ENCODE peak calls at places on chromosomes 16 and 17, in five cellular contexts. B is kidney, R is mammary epithelial cell, G is cardiac muscle cell, T is A549. C is an unnamed sample.

GRCh38 chr16:80459331-80459777 is 81.4 kb upstream of the DYNLRB2 start:
- DNase-seq in B (no peak), R (no peak), G (no peak), T (no peak), C (no peak)

GRCh38 chr17:66633322-66633965 is 201.5 kb upstream of the CACNG5 start:
- DNase-seq in B (no peak), R (no peak), G (peak; percentile 7), T (no peak), C (no peak)

GRCh38 chr16:31507929-31508705 is at the start of gene RUSF1:
- DNase-seq in B (peak; percentile 97), R (peak; percentile 79), G (peak; percentile 96), T (peak; percentile 72), C (peak; percentile 71)

GRCh38 chr16:9134739-9135138 is 43.3 kb downstream of the HAPSTR1 start:
- DNase-seq in B (peak; percentile 69), R (no peak), G (peak; percentile 61), T (peak; percentile 69), C (peak; percentile 60)

GRCh38 chr16:58501242-58502131 is 1.5 kb downstream of the NDRG4 start:
- DNase-seq in B (peak; percentile 75), R (no peak), G (peak; percentile 79), T (no peak), C (no peak)

GRCh38 chr16:31076319-31076718 is 2.1 kb downstream of the ZNF646 start:
- DNase-seq in B (no peak), R (no peak), G (no peak), T (no peak), C (no peak)

GRCh38 chr17:39281806-39282205 is 56.1 kb upstream of the STAC2 start:
- DNase-seq in B (no peak), R (no peak), G (no peak), T (no peak), C (no peak)

GRCh38 chr17:65099941-65100315 is 37.2 kb upstream of the RGS9 start:
- DNase-seq in B (no peak), R (peak; percentile 83), G (no peak), T (peak; percentile 87), C (peak; percentile 94)

GRCh38 chr17:3683054-3683511 is 12.9 kb downstream of the P2RX5 start:
- DNase-seq in B (peak; percentile 62), R (peak; percentile 19), G (peak; percentile 37), T (peak; percentile 93), C (peak; percentile 35)

GRCh38 chr17:81285179-81285878 is 9.8 kb downstream of the SLC38A10 start:
- DNase-seq in B (peak; percentile 94), R (no peak), G (no peak), T (no peak), C (no peak)

DNA sequence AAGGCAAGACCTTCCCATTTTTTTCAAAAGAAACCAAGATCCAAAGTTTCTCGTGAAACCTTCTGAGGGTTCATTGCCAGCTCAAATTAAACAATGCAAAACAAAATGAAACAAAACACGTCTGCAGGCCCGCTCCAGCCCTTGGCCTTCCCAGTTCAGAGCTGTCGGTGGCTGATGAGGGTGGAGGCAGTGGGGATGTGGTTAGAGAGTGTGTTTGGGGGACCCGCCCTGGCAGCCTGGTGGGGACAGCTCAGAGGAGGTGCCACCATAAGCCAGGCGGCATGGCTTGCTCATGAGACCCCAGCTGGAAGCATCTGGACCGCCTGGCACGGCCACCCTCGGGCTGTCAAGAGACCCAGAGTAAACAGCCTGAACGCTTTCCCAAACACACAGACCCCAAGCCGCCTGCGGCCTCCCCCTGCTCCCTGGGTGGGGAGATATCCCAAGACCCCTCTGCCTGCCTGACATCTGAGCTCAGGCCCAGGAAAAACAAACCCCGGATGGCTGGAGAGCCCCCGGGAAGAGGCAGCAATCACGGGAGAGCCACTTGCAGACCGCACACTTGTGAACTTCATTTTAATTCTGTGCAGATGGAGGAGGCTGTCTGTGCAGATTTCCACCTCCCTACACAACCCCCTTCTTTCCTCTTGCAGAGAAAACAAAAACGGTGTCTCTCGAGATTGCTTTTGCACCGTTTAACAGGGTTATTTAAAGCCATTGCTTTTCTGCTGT is 35.4 kb upstream of the LITAF start:
- DNase-seq in B (no peak), R (no peak), G (no peak), T (no peak), C (no peak)
- H3K4me1 ChIP-seq in B (peaks cover 7% of the 10 kb centered on the region), R (peaks cover 7% of the 10 kb centered on the region), G (no peaks in the 10 kb centered on the region), T (peaks cover 15% of the 10 kb centered on the region), C (peaks cover 2% of the 10 kb centered on the region)

DNA sequence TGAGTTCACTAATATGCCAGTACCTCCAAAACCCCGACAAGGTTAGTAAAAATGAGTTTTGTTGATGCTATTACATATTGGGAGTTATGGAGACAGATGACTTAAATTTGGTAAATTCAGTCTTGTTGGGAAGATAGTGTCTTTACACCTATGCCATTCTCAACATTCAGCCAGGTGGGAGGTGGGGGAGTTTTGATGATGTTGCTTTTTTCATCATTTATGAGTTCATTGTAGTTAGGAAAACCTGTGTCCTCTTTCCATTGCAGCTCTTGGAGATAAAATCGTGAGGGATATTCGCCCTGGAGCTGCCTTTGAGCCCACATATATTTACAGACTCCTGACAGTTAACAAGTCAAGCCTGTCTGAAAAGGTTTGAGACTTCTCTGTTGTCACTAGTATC is 59.9 kb upstream of the CRISPLD2 start:
- DNase-seq in B (no peak), R (no peak), G (no peak), T (no peak), C (no peak)
- H3K4me3 ChIP-seq in B (no peak overlapping the region), R (no peak overlapping the region), G (no peak overlapping the region), T (no peak overlapping the region), C (no peak overlapping the region)

GRCh38 chr17:35235917-35236316 is 7.0 kb upstream of the SLFN5 start:
- DNase-seq in B (no peak), R (no peak), G (no peak), T (no peak), C (no peak)
- H3K4me1 ChIP-seq in B (no peaks in the 10 kb centered on the region), R (peaks cover 29% of the 10 kb centered on the region), G (no peaks in the 10 kb centered on the region), T (peaks cover 5% of the 10 kb centered on the region), C (peaks cover 8% of the 10 kb centered on the region)

DNA sequence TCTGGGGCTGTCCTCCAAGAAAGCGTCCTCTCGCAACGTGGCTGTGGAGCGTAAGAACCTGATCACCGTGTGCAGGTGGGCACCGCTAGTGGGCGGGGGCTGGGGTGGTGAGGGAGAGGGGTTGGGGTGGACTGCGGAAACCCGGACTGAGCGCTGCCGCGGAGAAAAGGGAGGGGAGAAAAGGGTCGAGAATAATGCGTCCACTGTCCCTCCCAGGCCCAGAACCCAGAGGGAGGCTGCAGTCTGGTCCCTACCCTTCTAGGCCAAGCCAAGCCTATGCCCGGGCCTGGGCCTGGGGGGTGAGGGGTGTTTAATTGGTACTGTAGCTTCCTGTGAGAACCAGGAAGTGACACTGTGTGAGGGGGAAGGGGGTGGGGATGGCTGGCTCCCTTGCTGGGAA is 464 bp downstream of the RUNDC3A start:
- DNase-seq in B (peak; percentile 75), R (no peak), G (no peak), T (no peak), C (no peak)
- H3K4me3 ChIP-seq in B (no peak overlapping the region), R (peak overlapping the region; percentile 55), G (no peak overlapping the region), T (no peak overlapping the region), C (no peak overlapping the region)

DNA sequence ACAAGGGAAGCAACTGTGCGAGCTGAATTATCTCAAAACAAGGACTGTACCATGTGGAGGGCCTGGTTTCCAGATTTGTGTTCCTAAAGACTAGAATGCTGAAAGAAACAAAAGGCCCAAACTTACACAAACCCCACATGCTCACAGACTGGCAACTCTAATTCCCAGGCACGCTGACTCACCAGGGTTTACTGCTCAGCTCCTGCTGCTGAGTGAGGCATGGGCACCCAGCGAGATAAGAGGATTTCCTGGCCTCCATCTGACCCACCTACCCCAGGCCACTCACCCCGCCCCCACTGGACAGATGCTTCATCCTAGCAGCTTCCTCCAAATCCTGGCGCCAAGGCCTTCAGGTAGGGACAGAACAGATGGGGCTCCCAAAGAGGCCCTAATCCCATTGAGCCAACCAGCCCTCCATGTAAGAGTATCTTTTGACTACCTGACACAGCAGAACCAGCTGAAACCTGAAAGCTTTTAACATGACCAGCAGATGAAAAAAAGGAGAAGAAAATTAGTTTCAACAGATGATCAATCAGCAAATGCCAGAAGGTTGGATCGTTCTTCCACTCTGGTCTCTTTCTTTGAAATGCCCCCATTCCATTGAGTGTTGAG is 33.9 kb downstream of the DCUN1D3 start:
- DNase-seq in B (peak; percentile 74), R (peak; percentile 88), G (peak; percentile 32), T (peak; percentile 76), C (peak; percentile 70)
- H3K4me1 ChIP-seq in B (peaks cover 29% of the 10 kb centered on the region), R (peaks cover 62% of the 10 kb centered on the region), G (peaks cover 47% of the 10 kb centered on the region), T (peaks cover 57% of the 10 kb centered on the region), C (peaks cover 17% of the 10 kb centered on the region)

GRCh38 chr16:87966685-87967185 is 15.5 kb downstream of the BANP start:
- DNase-seq in B (no peak), R (peak; percentile 24), G (no peak), T (no peak), C (no peak)
- H3K4me3 ChIP-seq in B (peak overlapping the region; percentile 52), R (peak overlapping the region; percentile 40), G (no peak overlapping the region), T (no peak overlapping the region), C (no peak overlapping the region)

GRCh38 chr17:68573338-68573737 is 27.8 kb downstream of the FAM20A start:
- DNase-seq in B (no peak), R (no peak), G (no peak), T (no peak), C (no peak)
- H3K4me1 ChIP-seq in B (peaks cover 5% of the 10 kb centered on the region), R (no peaks in the 10 kb centered on the region), G (no peaks in the 10 kb centered on the region), T (no peaks in the 10 kb centered on the region), C (no peaks in the 10 kb centered on the region)

DNA sequence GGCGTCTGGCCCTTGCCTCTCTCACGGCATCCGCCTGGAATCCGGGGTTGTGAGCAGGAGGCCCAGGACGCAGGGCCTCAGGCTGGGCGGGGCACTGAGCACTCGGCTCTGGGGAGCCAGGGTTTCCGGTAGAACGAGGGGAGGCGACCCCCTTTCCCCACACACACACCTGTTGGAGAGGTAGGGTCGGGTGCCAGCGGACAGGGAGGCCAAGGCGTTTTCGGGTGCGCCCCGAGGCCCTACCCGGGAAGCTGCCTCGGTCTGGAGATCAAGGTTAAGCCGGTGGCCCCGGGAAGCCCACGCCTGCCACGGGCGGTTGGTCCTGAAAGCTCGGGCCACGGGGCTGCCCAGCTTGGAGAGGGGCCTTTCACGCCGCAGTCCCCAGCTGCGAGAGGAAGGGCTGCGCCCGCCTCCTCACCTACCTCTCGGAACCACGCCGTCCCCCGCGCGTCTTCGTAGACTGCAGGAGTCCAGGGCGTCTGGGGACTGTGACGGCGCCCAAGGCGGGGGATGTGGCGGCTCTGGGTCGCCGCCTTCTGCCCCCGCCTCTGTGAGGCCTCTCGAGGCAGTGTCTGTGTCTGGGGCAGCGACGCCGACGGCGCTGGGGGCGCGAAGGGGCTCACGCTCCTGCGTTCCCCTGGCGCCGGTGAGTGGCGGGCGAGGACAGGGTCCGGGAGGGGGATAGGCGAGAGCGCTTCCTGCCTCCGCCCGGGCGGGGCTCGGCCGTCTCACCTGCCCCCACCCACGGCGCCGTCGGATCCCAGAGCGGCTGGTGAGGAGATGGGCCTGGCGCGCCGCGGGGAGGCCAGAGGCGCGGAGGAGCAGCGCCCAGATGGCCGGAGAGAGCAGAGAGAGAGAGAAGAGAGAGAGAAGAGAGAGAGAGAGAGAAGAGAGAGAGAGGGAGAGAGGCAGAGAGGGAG is 20.3 kb upstream of the HOXB9 start:
- DNase-seq in B (no peak), R (no peak), G (no peak), T (peak; percentile 64), C (no peak)
- H3K4me3 ChIP-seq in B (peak overlapping the region; percentile 62), R (no peak overlapping the region), G (no peak overlapping the region), T (peak overlapping the region; percentile 74), C (peak overlapping the region; percentile 65)

DNA sequence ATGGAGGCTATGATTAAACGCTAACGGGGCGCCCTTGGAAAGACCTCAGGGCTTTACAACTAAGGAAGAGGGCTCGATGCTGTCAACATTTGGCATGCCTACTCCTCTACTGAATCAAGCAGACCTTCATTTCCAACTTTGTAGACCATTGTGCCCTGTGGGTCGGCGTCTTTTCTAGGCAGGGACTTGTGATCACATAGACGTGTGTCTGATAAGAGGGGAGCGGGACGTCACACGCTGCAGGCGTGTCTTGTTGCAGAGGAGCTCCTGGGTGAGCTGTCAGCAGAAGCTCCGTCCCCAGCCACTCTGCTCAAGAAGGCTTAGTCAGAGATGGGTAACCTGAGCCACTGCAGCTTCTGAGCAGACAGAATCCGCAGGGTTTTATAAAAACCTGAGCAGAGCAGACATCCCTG is 2.8 kb downstream of the MAPK8IP3 start:
- DNase-seq in B (no peak), R (no peak), G (peak; percentile 70), T (no peak), C (peak; percentile 81)
- H3K4me1 ChIP-seq in B (peaks cover 14% of the 10 kb centered on the region), R (peaks cover 11% of the 10 kb centered on the region), G (peaks cover 37% of the 10 kb centered on the region), T (peaks cover 14% of the 10 kb centered on the region), C (peaks cover 27% of the 10 kb centered on the region)